ENCODE peak calls at places on chromosome 10, in seven cellular contexts. S is AG09309, H is cardiac muscle cell, Z is MM.1S, P is mammary epithelial cell, L is sigmoid colon, W is stomach. D is an unnamed sample.

GRCh38 chr10:131174211-131174565 is 137.3 kb downstream of the TCERG1L start:
- DNase-seq in P (no peak), H (no peak), L (peak), W (no peak), S (no peak), Z (no peak), D (no peak)

GRCh38 chr10:110358869-110359629 is 54.3 kb upstream of the SMNDC1 start:
- DNase-seq in H (peak), P (peak), S (no peak), L (no peak), Z (no peak), W (peak), D (no peak)

GRCh38 chr10:5089869-5090268 is 4.3 kb upstream of the AKR1C3 start:
- DNase-seq in P (peak), L (no peak), Z (peak), H (no peak), S (no peak), W (no peak), D (peak)

GRCh38 chr10:132465193-132465888 is 68.3 kb downstream of the PWWP2B start:
- DNase-seq in Z (no peak), S (no peak), L (no peak), P (no peak), W (no peak), H (no peak), D (no peak)

GRCh38 chr10:76429331-76429625 is 997.9 kb downstream of the LRMDA start:
- DNase-seq in W (no peak), P (no peak), L (no peak), Z (no peak), H (no peak), S (no peak), D (no peak)

GRCh38 chr10:114359041-114359952 is 45.0 kb downstream of the AFAP1L2 start:
- DNase-seq in H (no peak), L (no peak), S (no peak), Z (no peak), W (no peak), P (no peak), D (no peak)

GRCh38 chr10:132395704-132396494 is 1.1 kb upstream of the PWWP2B start:
- DNase-seq in P (no peak), H (peak), W (peak), S (no peak), L (peak), Z (no peak), D (peak)

GRCh38 chr10:29946953-29947700 is 112.3 kb downstream of the JCAD start:
- DNase-seq in Z (no peak), L (peak), P (peak), W (peak), S (peak), H (no peak), D (no peak)

GRCh38 chr10:87660484-87661133 is 931 bp downstream of the PAPSS2 start:
- DNase-seq in S (peak), L (no peak), Z (peak), H (no peak), P (no peak), W (peak), D (no peak)

GRCh38 chr10:68742397-68742796 is 21.4 kb downstream of the CCAR1 start:
- DNase-seq in W (no peak), H (no peak), S (no peak), Z (no peak), P (peak), L (no peak), D (no peak)

GRCh38 chr10:128254486-128254885 is 128.3 kb upstream of the MKI67 start:
- DNase-seq in L (no peak), Z (no peak), H (no peak), S (no peak), P (peak), W (no peak), D (no peak)

GRCh38 chr10:119132521-119133345 is 28.8 kb downstream of the DENND10 start:
- DNase-seq in Z (no peak), W (no peak), P (no peak), L (peak), S (no peak), H (no peak), D (no peak)

GRCh38 chr10:101337836-101338235 is 16.1 kb upstream of the BTRC start:
- DNase-seq in H (no peak), S (no peak), Z (no peak), L (no peak), P (no peak), W (no peak), D (no peak)

GRCh38 chr10:34032564-34032963 is 698.1 kb upstream of the NRP1 start:
- DNase-seq in H (no peak), S (no peak), Z (no peak), P (no peak), W (no peak), L (no peak), D (no peak)

GRCh38 chr10:11597470-11597869 is 14.0 kb downstream of the USP6NL start:
- DNase-seq in S (no peak), H (no peak), Z (no peak), W (no peak), P (no peak), L (no peak), D (no peak)

GRCh38 chr10:129389194-129389593 is 77.8 kb upstream of the MGMT start:
- DNase-seq in L (no peak), H (no peak), P (no peak), S (no peak), W (no peak), Z (no peak), D (no peak)

GRCh38 chr10:69057261-69057950 is 30.5 kb upstream of the SRGN start:
- DNase-seq in L (no peak), P (no peak), S (no peak), H (no peak), W (peak), Z (no peak), D (peak)

GRCh38 chr10:74332398-74332797 is 181.4 kb downstream of the ADK start:
- DNase-seq in P (no peak), S (peak), H (no peak), W (no peak), L (no peak), Z (no peak), D (no peak)

GRCh38 chr10:77989081-77989724 is 40.1 kb downstream of the POLR3A start:
- DNase-seq in L (no peak), W (peak), S (no peak), Z (no peak), H (no peak), P (no peak), D (no peak)

DNA sequence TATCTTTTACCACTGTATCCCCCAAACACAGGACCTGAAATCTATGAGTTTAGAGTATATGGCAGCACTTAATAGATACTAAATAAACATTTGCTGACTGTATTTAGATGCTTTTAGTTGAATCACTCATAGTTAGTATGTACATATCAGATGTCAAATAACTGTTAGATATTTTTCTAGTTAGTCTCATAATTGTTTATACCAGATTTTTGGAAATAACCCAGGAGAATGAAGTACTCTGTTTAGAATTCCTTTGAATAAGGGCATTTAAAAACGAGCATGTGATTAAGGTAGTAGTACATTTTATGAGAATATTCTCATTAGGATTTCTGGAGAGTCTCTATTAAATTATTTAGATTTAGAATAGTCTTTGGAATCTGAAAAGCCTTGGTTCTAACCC is 22.3 kb upstream of the ZEB1 start:
- DNase-seq in W (no peak), H (no peak), Z (no peak), P (no peak), S (no peak), L (no peak), D (no peak)
- TF ChIP-seq CTCF in W (no peak), H (no peak), Z (no peak), P (no peak), S (no peak), L (no peak), D (no peak)

DNA sequence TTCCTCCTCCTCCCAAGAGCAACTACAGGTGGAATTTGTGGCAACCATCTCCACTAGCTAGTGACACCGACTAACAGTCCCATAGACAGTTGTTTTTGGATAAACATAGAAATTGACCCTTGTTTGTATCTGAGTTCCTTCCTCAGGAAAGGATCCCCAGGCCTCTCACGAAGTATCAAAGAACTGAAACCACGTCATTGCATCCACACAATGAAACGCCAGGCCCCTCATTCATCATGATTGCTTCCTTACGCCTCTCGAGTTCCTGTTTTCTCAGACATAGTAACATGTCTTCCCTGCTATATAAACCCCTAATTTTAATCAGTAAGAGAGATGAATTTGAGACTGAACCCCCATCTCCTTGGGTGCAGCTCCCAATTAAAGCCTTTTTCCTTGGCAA is 18.1 kb downstream of the SLC35G1 start:
- DNase-seq in W (no peak), P (no peak), S (no peak), H (no peak), Z (no peak), L (no peak), D (no peak)
- TF ChIP-seq CTCF in W (no peak), P (no peak), S (no peak), H (no peak), Z (no peak), L (no peak), D (no peak)

GRCh38 chr10:123726381-123726780 is 60.2 kb downstream of the GPR26 start:
- DNase-seq in S (no peak), Z (no peak), W (no peak), L (no peak), H (no peak), P (no peak), D (no peak)

GRCh38 chr10:123729523-123729922 is 63.4 kb downstream of the GPR26 start:
- DNase-seq in S (no peak), P (no peak), L (no peak), W (no peak), H (no peak), Z (no peak), D (no peak)

GRCh38 chr10:123724747-123725146 is 58.6 kb downstream of the GPR26 start:
- DNase-seq in S (no peak), W (no peak), H (no peak), L (no peak), P (no peak), Z (no peak), D (no peak)

GRCh38 chr10:123722351-123722750 is 56.2 kb downstream of the GPR26 start:
- DNase-seq in W (no peak), S (no peak), P (no peak), Z (no peak), H (no peak), L (no peak), D (no peak)

GRCh38 chr10:123726826-123727225 is 60.7 kb downstream of the GPR26 start:
- DNase-seq in P (no peak), Z (no peak), S (no peak), H (no peak), W (no peak), L (no peak), D (no peak)
- TF ChIP-seq CTCF in P (no peak), Z (no peak), S (no peak), H (no peak), W (no peak), L (no peak), D (no peak)

GRCh38 chr10:88866454-88866853 is 13.6 kb upstream of the STAMBPL1 start:
- DNase-seq in L (no peak), P (no peak), Z (no peak), W (no peak), S (no peak), H (no peak), D (no peak)

GRCh38 chr10:88870101-88870500 is 9.9 kb upstream of the STAMBPL1 start:
- DNase-seq in Z (peak), S (no peak), H (no peak), W (no peak), L (no peak), P (no peak), D (no peak)

GRCh38 chr10:88865281-88865876 is 13.7 kb upstream of the ANKRD22 start:
- DNase-seq in H (no peak), P (peak), Z (no peak), S (no peak), W (no peak), L (no peak), D (no peak)
- TF ChIP-seq CTCF in H (peak), P (peak), Z (no peak), S (peak), W (no peak), L (no peak), D (no peak)

GRCh38 chr10:22325948-22326702 is 5.2 kb downstream of the BMI1 start:
- DNase-seq in S (no peak), Z (no peak), W (no peak), P (peak), L (no peak), H (no peak), D (no peak)
- TF ChIP-seq CTCF in S (peak), Z (no peak), W (no peak), P (peak), L (no peak), H (no peak), D (no peak)

GRCh38 chr10:102644646-102645387 is 538 bp downstream of the TRIM8 start:
- DNase-seq in Z (peak), H (peak), P (peak), W (peak), S (no peak), L (peak), D (peak)
- TF ChIP-seq CTCF in Z (peak), H (peak), P (peak), W (peak), S (peak), L (peak), D (peak)

DNA sequence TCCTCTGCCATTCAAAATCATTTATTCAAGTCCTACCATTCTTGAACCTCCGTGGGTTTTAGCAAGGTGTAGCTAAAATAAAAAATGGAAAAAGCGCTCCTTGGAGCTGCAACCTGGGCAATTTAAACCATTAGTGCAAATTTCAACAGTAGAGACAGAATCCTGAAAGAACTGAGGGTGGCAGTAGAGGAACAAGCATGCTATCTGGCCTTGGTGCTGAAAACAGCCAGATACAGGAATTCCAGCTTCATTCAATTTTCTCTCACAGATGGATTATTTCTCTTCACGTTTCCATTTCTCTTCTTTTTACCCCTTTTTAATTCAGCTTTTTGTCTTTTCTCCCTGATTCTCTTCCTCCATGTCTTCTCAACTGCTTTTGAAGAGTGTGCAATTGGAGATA is 77.7 kb downstream of the OTUD1 start:
- DNase-seq in W (no peak), H (peak), Z (peak), S (no peak), P (peak), L (no peak), D (no peak)
- TF ChIP-seq CTCF in W (no peak), H (peak), Z (peak), S (peak), P (peak), L (no peak), D (peak)

GRCh38 chr10:123150986-123151738 is 3.0 kb upstream of the BUB3 start:
- DNase-seq in Z (no peak), L (no peak), W (no peak), P (peak), H (peak), S (no peak), D (peak)
- TF ChIP-seq CTCF in Z (no peak), L (no peak), W (no peak), P (no peak), H (no peak), S (no peak), D (no peak)

GRCh38 chr10:102565793-102566192 is 62.0 kb downstream of the SUFU start:
- DNase-seq in S (no peak), L (no peak), P (no peak), Z (no peak), W (no peak), H (no peak), D (no peak)
- TF ChIP-seq CTCF in S (no peak), L (no peak), P (no peak), Z (no peak), W (no peak), H (no peak), D (no peak)

GRCh38 chr10:37707829-37708578 is 149.4 kb downstream of the ZNF248 start:
- DNase-seq in S (no peak), H (no peak), L (no peak), Z (no peak), P (no peak), W (no peak), D (no peak)
- TF ChIP-seq CTCF in S (no peak), H (no peak), L (no peak), Z (no peak), P (no peak), W (no peak), D (no peak)